ENCODE peak calls at places on chromosomes 2 and 18, in four cellular contexts. One of them, this sample, is unnamed.

GRCh38 chr2:205361970-205362369 is 320.3 kb upstream of the NRP2 start:
- DNase-seq in AG04450: no peak
- DNase-seq in LoVo: no peak
- DNase-seq in T-helper 17 cell: no peak
- DNase-seq in this sample: no peak

GRCh38 chr18:62976227-62976626 is 260.9 kb downstream of the PHLPP1 start:
- DNase-seq in LoVo: peak
- DNase-seq in AG04450: no peak
- DNase-seq in T-helper 17 cell: no peak
- DNase-seq in this sample: no peak

GRCh38 chr18:7617738-7618422 is 50.8 kb downstream of the PTPRM start:
- DNase-seq in T-helper 17 cell: no peak
- DNase-seq in AG04450: no peak
- DNase-seq in LoVo: no peak
- DNase-seq in this sample: no peak

GRCh38 chr2:1814616-1815015 is 70.3 kb upstream of the PXDN start:
- DNase-seq in LoVo: no peak
- DNase-seq in T-helper 17 cell: no peak
- DNase-seq in AG04450: no peak
- DNase-seq in this sample: no peak

GRCh38 chr2:71552861-71553301 is 99.5 kb downstream of the DYSF start:
- DNase-seq in T-helper 17 cell: no peak
- DNase-seq in AG04450: no peak
- DNase-seq in LoVo: no peak
- DNase-seq in this sample: no peak

GRCh38 chr18:61893971-61894750 is 1.4 kb upstream of the RNF152 start:
- DNase-seq in AG04450: no peak
- DNase-seq in LoVo: peak
- DNase-seq in T-helper 17 cell: peak
- DNase-seq in this sample: peak

GRCh38 chr2:211867845-211868361 is 670.7 kb downstream of the ERBB4 start:
- DNase-seq in LoVo: no peak
- DNase-seq in T-helper 17 cell: no peak
- DNase-seq in AG04450: no peak
- DNase-seq in this sample: no peak

GRCh38 chr2:44934962-44935853 is 6.3 kb upstream of the SIX3 start:
- DNase-seq in LoVo: no peak
- DNase-seq in T-helper 17 cell: no peak
- DNase-seq in AG04450: no peak
- DNase-seq in this sample: no peak

GRCh38 chr2:44004735-44005602 is 9.2 kb upstream of the LRPPRC start:
- DNase-seq in T-helper 17 cell: no peak
- DNase-seq in AG04450: no peak
- DNase-seq in LoVo: no peak
- DNase-seq in this sample: no peak

GRCh38 chr2:161199885-161200284 is 39.7 kb downstream of the TANK start:
- DNase-seq in AG04450: no peak
- DNase-seq in T-helper 17 cell: no peak
- DNase-seq in LoVo: no peak
- DNase-seq in this sample: no peak

GRCh38 chr2:43340066-43340465 is 113.7 kb upstream of the ZFP36L2 start:
- DNase-seq in T-helper 17 cell: no peak
- DNase-seq in LoVo: no peak
- DNase-seq in AG04450: no peak
- DNase-seq in this sample: no peak

This sample was measured in effector memory CD4-positive, alpha-beta T cell.